ENCODE peak calls at places on chromosomes 1 and 21, in four cellular contexts. Z, V, Y and E are unnamed samples.

GRCh38 chr1:111223126-111223443 is 4.4 kb upstream of the CHI3L2 start:
- DNase-seq in Z (no peak), V (no peak), Y (no peak), E (no peak)

GRCh38 chr1:48000883-48001282 is 3.7 kb upstream of the TRABD2B start:
- DNase-seq in Z (no peak), V (no peak), Y (no peak), E (no peak)

GRCh38 chr1:110615548-110616130 is 9.5 kb upstream of the KCNA2 start:
- DNase-seq in Z (peak; percentile 68), V (peak; percentile 50), Y (no peak), E (peak; percentile 73)

GRCh38 chr1:201888282-201889033 is at the start of gene SHISA4:
- DNase-seq in Z (peak; percentile 84), V (no peak), Y (no peak), E (peak; percentile 77)

GRCh38 chr1:227764019-227764391 is 28.8 kb downstream of the SNAP47 start:
- DNase-seq in Z (no peak), V (no peak), Y (no peak), E (no peak)

GRCh38 chr1:64881281-64881680 is 85.1 kb downstream of the JAK1 start:
- DNase-seq in Z (no peak), V (no peak), Y (no peak), E (no peak)

GRCh38 chr1:13651279-13651678 is 48.7 kb upstream of the PRDM2 start:
- DNase-seq in Z (no peak), V (no peak), Y (no peak), E (no peak)

GRCh38 chr1:89022167-89022959 is at the start of gene GBP3:
- DNase-seq in Z (no peak), V (no peak), Y (no peak), E (no peak)

GRCh38 chr1:116483481-116484309 is 87.1 kb downstream of the CD58 start:
- DNase-seq in Z (peak; percentile 49), V (no peak), Y (no peak), E (no peak)

GRCh38 chr21:26845066-26845749 is at the start of gene ADAMTS1:
- DNase-seq in Z (peak; percentile 94), V (peak; percentile 3), Y (no peak), E (peak; percentile 60)

GRCh38 chr1:174023438-174023837 is 1.3 kb upstream of the RC3H1 start:
- DNase-seq in Z (peak; percentile 39), V (no peak), Y (no peak), E (no peak)

GRCh38 chr1:37448691-37449417 is 25.5 kb upstream of the ZC3H12A start:
- DNase-seq in Z (no peak), V (no peak), Y (no peak), E (no peak)

GRCh38 chr1:157176591-157177121 is 38.5 kb upstream of the ETV3 start:
- DNase-seq in Z (no peak), V (peak; percentile 59), Y (no peak), E (no peak)

GRCh38 chr1:79662596-79662995 is 656.1 kb upstream of the ADGRL4 start:
- DNase-seq in Z (no peak), V (no peak), Y (no peak), E (no peak)

GRCh38 chr1:108892356-108893140 is 15.8 kb downstream of the GPSM2 start:
- DNase-seq in Z (no peak), V (no peak), Y (no peak), E (no peak)

GRCh38 chr1:29305943-29306342 is 69.6 kb downstream of the PTPRU start:
- DNase-seq in Z (no peak), V (no peak), Y (no peak), E (no peak)

GRCh38 chr1:9490605-9491339 is 48.5 kb upstream of the SLC25A33 start:
- DNase-seq in Z (peak; percentile 89), V (peak; percentile 70), Y (peak; percentile 62), E (peak; percentile 95)

GRCh38 chr1:200896571-200897187 is 2.0 kb downstream of the INAVA start:
- DNase-seq in Z (no peak), V (no peak), Y (no peak), E (no peak)

GRCh38 chr1:58584082-58584895 is 7.2 kb upstream of the TACSTD2 start:
- DNase-seq in Z (no peak), V (no peak), Y (no peak), E (peak; percentile 59)